ENCODE peak calls at places on chromosome 9, in seven cellular contexts. X is omental fat pad, L is GM10248, T is WTC11, G is spleen, M is choroid plexus epithelial cell, A is GM13977. P is an unnamed sample.

GRCh38 chr9:70679845-70680244 is 265.4 kb upstream of the KLF9 start:
- DNase-seq in A (no peak), M (peak; percentile 64), X (no peak), T (no peak), L (no peak), G (no peak), P (no peak)

GRCh38 chr9:134386951-134387831 is 60.9 kb downstream of the RXRA start:
- DNase-seq in X (no peak), L (no peak), M (no peak), G (no peak), A (no peak), T (no peak), P (no peak)

GRCh38 chr9:70435948-70436347 is 21.5 kb upstream of the KLF9 start:
- DNase-seq in A (no peak), X (no peak), G (no peak), L (no peak), T (no peak), M (peak; percentile 84), P (no peak)

GRCh38 chr9:99835142-99835541 is 13.5 kb downstream of the NR4A3 start:
- DNase-seq in X (no peak), L (no peak), G (no peak), T (no peak), A (no peak), M (no peak), P (no peak)

GRCh38 chr9:70535546-70536323 is 121.3 kb upstream of the KLF9 start:
- DNase-seq in G (no peak), M (no peak), T (no peak), L (no peak), A (no peak), X (no peak), P (no peak)

GRCh38 chr9:73081979-73082657 is 69.5 kb upstream of the ANXA1 start:
- DNase-seq in T (no peak), X (no peak), M (peak; percentile 78), A (peak; percentile 46), L (peak; percentile 36), G (no peak), P (no peak)

GRCh38 chr9:135399000-135399649 is 80.5 kb upstream of the PPP1R26 start:
- DNase-seq in M (no peak), T (no peak), L (no peak), A (no peak), G (no peak), X (no peak), P (no peak)

GRCh38 chr9:25681270-25681669 is 3.0 kb upstream of the TUSC1 start:
- DNase-seq in X (no peak), G (no peak), L (no peak), M (peak; percentile 72), A (no peak), T (no peak), P (no peak)

GRCh38 chr9:79020266-79020665 is 551.5 kb upstream of the TLE4 start:
- DNase-seq in M (no peak), G (no peak), T (no peak), A (no peak), X (no peak), L (no peak), P (no peak)

GRCh38 chr9:133995012-133995896 is 3.1 kb upstream of the VAV2 start:
- DNase-seq in G (peak; percentile 73), X (no peak), M (peak; percentile 21), L (no peak), T (peak; percentile 35), A (no peak), P (no peak)

GRCh38 chr9:34650816-34651215 is 1.2 kb upstream of the IL11RA start:
- DNase-seq in A (no peak), X (no peak), M (peak; percentile 61), L (no peak), G (no peak), T (no peak), P (no peak)

GRCh38 chr9:69168709-69169217 is 5.3 kb upstream of the TJP2 start:
- DNase-seq in T (peak; percentile 53), G (peak; percentile 76), L (peak; percentile 69), A (peak; percentile 52), X (no peak), M (peak; percentile 82), P (no peak)

GRCh38 chr9:127530206-127530941 is 79.1 kb downstream of the LRSAM1 start:
- DNase-seq in A (no peak), M (no peak), T (no peak), X (no peak), L (no peak), G (no peak), P (no peak)

GRCh38 chr9:87662808-87663528 is 63.0 kb upstream of the CTSL start:
- DNase-seq in T (peak; percentile 94), G (no peak), A (peak; percentile 64), X (peak; percentile 73), M (peak; percentile 87), L (peak; percentile 76), P (peak; percentile 86)

GRCh38 chr9:92312887-92313623 is 12.1 kb downstream of the NOL8 start:
- DNase-seq in T (no peak), X (no peak), L (no peak), M (peak; percentile 23), G (no peak), A (no peak), P (no peak)

GRCh38 chr9:87093777-87094176 is 146.5 kb upstream of the GAS1 start:
- DNase-seq in M (no peak), T (no peak), X (no peak), L (no peak), G (no peak), A (no peak), P (no peak)

GRCh38 chr9:72930828-72931227 is 22.0 kb downstream of the ALDH1A1 start:
- DNase-seq in A (no peak), G (no peak), X (no peak), M (no peak), T (peak; percentile 39), L (no peak), P (no peak)

GRCh38 chr9:16192403-16193017 is 639.7 kb downstream of the CCDC171 start:
- DNase-seq in T (no peak), A (no peak), G (no peak), X (no peak), L (no peak), M (peak; percentile 74), P (no peak)

GRCh38 chr9:76654575-76654974 is 109.7 kb upstream of the PCA3 start:
- DNase-seq in M (peak; percentile 97), X (no peak), T (no peak), A (no peak), L (no peak), G (no peak), P (no peak)

GRCh38 chr9:71285191-71285656 is 163.8 kb upstream of the TRPM3 start:
- DNase-seq in G (no peak), X (no peak), T (peak; percentile 24), A (peak; percentile 22), L (peak; percentile 28), M (peak; percentile 80), P (peak; percentile 49)

GRCh38 chr9:74729129-74729710 is 158.5 kb downstream of the TRPM6 start:
- DNase-seq in T (no peak), L (no peak), X (no peak), M (peak; percentile 39), A (no peak), G (no peak), P (no peak)

GRCh38 chr9:71878327-71879274 is 32.4 kb downstream of the ABHD17B start:
- DNase-seq in M (no peak), L (no peak), G (no peak), A (no peak), T (no peak), X (no peak), P (no peak)

GRCh38 chr9:133680976-133681657 is 45.0 kb downstream of the DBH start:
- DNase-seq in L (no peak), G (peak; percentile 54), A (no peak), T (no peak), X (no peak), M (no peak), P (no peak)

DNA sequence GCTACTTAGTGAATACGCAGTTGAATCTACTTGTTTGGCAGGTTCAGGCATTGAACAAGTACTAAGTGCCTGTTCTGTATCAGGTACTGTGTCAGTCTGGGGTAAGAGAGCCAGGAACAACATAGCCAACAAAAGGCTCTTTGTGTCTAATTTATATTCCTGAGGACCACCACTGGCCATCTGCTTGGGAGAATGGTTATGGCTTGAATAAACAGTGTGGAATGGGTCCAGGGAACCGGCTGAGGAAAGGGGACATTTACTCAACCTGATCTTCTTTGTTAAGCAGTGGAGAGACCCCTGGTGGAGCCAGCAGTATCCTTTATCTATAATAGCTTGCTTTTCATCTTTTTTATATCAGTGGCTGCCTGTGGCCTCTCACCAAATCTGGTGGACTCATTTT is 38.6 kb downstream of the EXOSC2 start:
- DNase-seq in M (peak; percentile 24), T (no peak), X (no peak), A (no peak), L (no peak), G (no peak), P (no peak)
- TF ChIP-seq CTCF in M (peak; percentile 48), T (no peak), X (no peak), A (no peak), L (no peak), G (no peak), P (peak; percentile 21)

DNA sequence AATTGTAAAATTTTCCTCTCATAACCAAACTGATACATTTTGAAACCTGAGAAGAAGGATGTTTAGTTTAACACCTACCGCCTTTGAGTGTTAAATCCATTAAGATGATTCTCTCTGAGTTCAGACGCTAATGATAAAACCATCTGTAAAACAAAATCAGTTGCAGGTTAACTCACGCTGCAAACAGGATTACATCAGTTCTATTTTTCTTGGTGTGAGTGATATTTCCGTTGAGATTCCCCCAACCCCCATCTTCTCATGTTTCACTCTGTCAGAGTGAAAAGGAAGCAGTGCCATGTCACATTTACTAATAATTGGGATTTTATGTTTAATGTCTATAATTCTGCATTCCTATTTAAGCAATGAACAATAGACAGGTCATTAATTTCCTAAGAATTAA is 146.5 kb downstream of the FANCC start:
- DNase-seq in A (peak; percentile 47), G (no peak), X (no peak), M (peak; percentile 77), L (peak; percentile 40), T (no peak), P (no peak)
- TF ChIP-seq CTCF in A (no peak), G (no peak), X (no peak), M (no peak), L (no peak), T (no peak), P (no peak)

DNA sequence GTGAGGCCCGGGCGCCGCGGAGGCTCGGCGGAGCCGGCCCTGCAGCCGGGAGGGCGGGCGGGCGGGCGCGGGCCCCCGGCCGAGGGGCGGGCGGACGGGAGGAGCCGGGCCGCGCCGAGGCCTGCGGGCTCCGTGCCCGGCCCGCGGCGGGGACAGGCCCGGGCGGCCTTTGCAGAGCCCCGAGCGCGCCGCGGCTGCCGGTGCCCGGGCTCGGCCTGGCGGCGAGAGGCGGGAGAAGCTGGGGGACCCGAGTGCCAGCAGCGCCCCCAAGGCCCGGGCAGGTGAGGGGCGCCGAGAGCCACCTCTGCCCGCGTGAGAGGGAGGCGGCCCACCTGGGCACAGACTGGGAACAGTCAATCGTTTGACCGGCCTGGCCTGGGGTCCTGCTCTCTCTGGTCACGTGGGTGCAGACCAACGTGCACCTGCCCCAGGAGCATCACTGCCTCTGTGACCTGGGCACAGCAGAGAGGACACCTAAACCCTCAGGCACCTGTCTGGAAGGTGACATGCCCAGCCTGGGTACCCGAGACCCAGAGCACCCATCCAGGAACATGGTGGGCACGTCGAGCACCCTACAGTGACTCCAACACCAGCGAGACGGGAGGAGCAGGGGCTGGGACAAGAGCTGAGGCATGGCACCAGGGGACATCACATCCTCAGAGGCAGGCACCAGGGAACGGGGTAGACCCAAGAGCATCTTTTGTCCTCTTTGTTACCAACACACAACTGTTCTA is 554 bp downstream of the MVB12B start:
- DNase-seq in L (no peak), A (no peak), X (no peak), G (peak; percentile 87), M (no peak), T (peak; percentile 32), P (no peak)
- TF ChIP-seq CTCF in L (no peak), A (no peak), X (no peak), G (no peak), M (no peak), T (no peak), P (no peak)

GRCh38 chr9:124429530-124429867 is 14.3 kb upstream of the PSMB7 start:
- DNase-seq in T (no peak), A (no peak), M (no peak), G (no peak), X (no peak), L (no peak), P (no peak)
- TF ChIP-seq CTCF in T (no peak), A (no peak), M (no peak), G (no peak), X (no peak), L (no peak), P (no peak)